ENCODE peak calls at places on chromosomes 11 and 22, in four cellular contexts. B is breast epithelium, F is spleen, P is H1. S is an unnamed sample.
A peak's percentile ranks its signal among the peaks of the same experiment; 100 is the strongest.

GRCh38 chr11:57325735-57326048 is 940 bp upstream of the TNKS1BP1 start:
- DNase-seq in P (no peak), F (no peak), B (peak; percentile 63), S (no peak)

GRCh38 chr11:37841016-37841415 is 1243.0 kb upstream of the RAG2 start:
- DNase-seq in B (no peak), P (no peak), F (no peak), S (no peak)

GRCh38 chr11:41983458-41983857 is 524.0 kb upstream of the LRRC4C start:
- DNase-seq in P (no peak), B (no peak), F (no peak), S (no peak)

GRCh38 chr22:24989541-24989951 is 37.0 kb downstream of the KIAA1671 start:
- DNase-seq in P (no peak), B (no peak), F (no peak), S (no peak)

GRCh38 chr11:79456501-79456900 is 15.7 kb upstream of the TENM4 start:
- DNase-seq in P (no peak), B (no peak), F (no peak), S (no peak)

GRCh38 chr11:118911113-118911879 is 14.4 kb downstream of the BCL9L start:
- DNase-seq in B (no peak), F (peak; percentile 80), P (no peak), S (peak; percentile 78)

GRCh38 chr11:2808850-2809847 is 76.4 kb downstream of the CDKN1C start:
- DNase-seq in F (peak; percentile 65), B (no peak), P (no peak), S (peak; percentile 33)

GRCh38 chr11:2523821-2524391 is 79.1 kb downstream of the KCNQ1 start:
- DNase-seq in F (peak; percentile 66), P (no peak), B (peak; percentile 15), S (peak; percentile 73)

GRCh38 chr11:69554849-69555248 is 73.4 kb downstream of the LINC01488 start:
- DNase-seq in P (no peak), B (no peak), F (no peak), S (no peak)

GRCh38 chr22:19995611-19996339 is 20.8 kb downstream of the ARVCF start:
- DNase-seq in B (peak; percentile 59), F (peak; percentile 74), P (no peak), S (no peak)

GRCh38 chr22:49826603-49827306 is 918 bp downstream of the BRD1 start:
- DNase-seq in F (peak; percentile 90), P (peak; percentile 60), B (peak; percentile 52), S (no peak)

GRCh38 chr22:25176175-25176574 is 23.5 kb upstream of the CRYBB3 start:
- DNase-seq in P (no peak), B (peak; percentile 83), F (no peak), S (no peak)

GRCh38 chr11:19013181-19013857 is 47.2 kb downstream of the MRGPRX2 start:
- DNase-seq in B (no peak), P (peak; percentile 59), F (no peak), S (no peak)

GRCh38 chr11:105968021-105968697 is 53.9 kb downstream of the MSANTD4 start:
- DNase-seq in B (no peak), F (no peak), P (no peak), S (no peak)

GRCh38 chr11:62242021-62242420 is at the start of gene SCGB1D2:
- DNase-seq in B (peak; percentile 85), P (no peak), F (no peak), S (peak; percentile 83)

GRCh38 chr22:33811686-33812085 is 108.6 kb downstream of the LARGE1 start:
- DNase-seq in B (peak; percentile 19), F (no peak), P (no peak), S (peak; percentile 74)

GRCh38 chr22:47203554-47203991 is 441.1 kb downstream of the TBC1D22A start:
- DNase-seq in P (peak; percentile 27), F (peak; percentile 64), B (peak; percentile 8), S (peak; percentile 76)

GRCh38 chr11:81647374-81647773 is 1086.3 kb downstream of the FAM181B start:
- DNase-seq in F (no peak), B (no peak), P (no peak), S (no peak)

GRCh38 chr22:29040385-29041275 is 21.0 kb downstream of the C22orf31 start:
- DNase-seq in B (peak; percentile 61), P (no peak), F (no peak), S (no peak)

GRCh38 chr22:38490915-38491314 is 15.2 kb downstream of the DDX17 start:
- DNase-seq in P (no peak), B (no peak), F (peak; percentile 19), S (no peak)

GRCh38 chr22:38494498-38494897 is 11.6 kb downstream of the DDX17 start:
- DNase-seq in F (no peak), B (no peak), P (no peak), S (no peak)

GRCh38 chr22:38497869-38498268 is 8.2 kb downstream of the DDX17 start:
- DNase-seq in B (no peak), P (no peak), F (no peak), S (no peak)

GRCh38 chr22:38491707-38492348 is 14.3 kb downstream of the DDX17 start:
- DNase-seq in P (no peak), F (no peak), B (no peak), S (no peak)

GRCh38 chr22:38494939-38495338 is 11.2 kb downstream of the DDX17 start:
- DNase-seq in P (no peak), B (no peak), F (no peak), S (no peak)
- TF ChIP-seq CTCF in P (peak; percentile 12), B (no peak), F (no peak), S (no peak)

DNA sequence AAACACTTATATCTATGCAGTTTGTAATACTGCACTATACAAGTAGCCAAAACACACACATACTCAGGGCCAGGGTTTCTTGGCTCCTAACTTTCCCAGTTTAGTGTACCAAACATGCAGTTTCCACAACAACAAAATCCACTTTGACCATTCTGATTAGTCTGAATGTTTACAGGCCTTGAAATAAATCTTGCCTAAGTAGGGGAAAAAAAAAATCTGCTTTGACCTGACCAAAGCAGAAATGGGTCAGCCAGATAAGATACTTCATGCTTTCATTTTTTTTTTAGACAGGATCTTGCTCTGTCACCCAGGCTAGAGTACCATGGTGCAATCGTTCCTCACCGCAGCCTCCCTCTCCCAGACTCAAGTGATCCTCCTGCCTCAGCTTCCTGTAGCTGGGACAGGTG is 10.1 kb downstream of the PRR14L start:
- DNase-seq in F (no peak), P (no peak), B (no peak), S (no peak)
- TF ChIP-seq POLR2AphosphoS5 in F (no peak), P (no peak), B (no peak), S (no peak)

GRCh38 chr11:124642628-124643027 is 20.0 kb downstream of the TBRG1 start:
- DNase-seq in F (no peak), B (no peak), P (no peak), S (no peak)
- TF ChIP-seq POLR2A in F (no peak), B (no peak), P (no peak), S (no peak)

GRCh38 chr11:559020-559620 is 1.4 kb downstream of the LMNTD2 start:
- DNase-seq in B (no peak), P (no peak), F (peak; percentile 79), S (no peak)
- TF ChIP-seq CTCF in B (no peak), P (peak; percentile 26), F (no peak), S (no peak)

DNA sequence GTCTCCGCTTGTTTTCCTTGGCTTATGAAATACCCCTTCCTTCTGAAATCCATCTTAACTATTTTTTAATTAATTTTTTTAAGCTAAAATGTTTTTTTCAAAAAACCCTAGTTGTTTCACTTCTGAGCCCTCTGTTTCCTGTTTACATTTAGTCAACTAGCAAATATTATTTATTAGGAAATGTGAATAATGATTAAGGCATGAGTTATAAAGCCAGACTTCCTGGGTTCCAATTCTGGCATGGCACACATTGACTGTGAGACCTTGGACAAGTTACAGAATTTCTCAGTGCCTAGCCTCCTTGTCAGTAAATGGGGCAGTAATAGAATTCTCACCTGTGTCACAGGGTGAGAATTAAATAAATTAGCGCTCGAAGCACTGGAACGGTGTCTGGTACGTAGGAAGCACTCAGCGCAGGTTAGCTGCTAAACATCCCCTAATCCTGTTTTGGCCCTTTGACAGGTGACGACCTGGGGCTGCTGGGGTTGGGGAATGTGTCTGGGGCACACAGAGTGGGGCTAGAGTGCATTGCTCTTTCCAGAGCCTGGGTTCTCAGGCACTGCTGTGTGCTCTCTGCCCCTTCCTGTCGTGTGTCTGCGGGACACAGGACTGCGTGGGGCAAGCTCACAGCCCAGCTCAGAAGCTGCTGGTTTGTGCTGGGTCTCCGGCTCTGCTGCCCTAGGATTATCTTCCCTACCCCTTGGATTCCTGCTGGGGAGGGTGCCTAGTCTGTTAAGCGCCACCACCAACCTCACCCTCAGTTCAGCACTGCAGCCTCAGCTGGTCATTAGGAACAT is 13.1 kb downstream of the PANX1 start:
- DNase-seq in B (no peak), P (no peak), F (no peak), S (no peak)
- TF ChIP-seq POLR2AphosphoS5 in B (no peak), P (no peak), F (no peak), S (no peak)

DNA sequence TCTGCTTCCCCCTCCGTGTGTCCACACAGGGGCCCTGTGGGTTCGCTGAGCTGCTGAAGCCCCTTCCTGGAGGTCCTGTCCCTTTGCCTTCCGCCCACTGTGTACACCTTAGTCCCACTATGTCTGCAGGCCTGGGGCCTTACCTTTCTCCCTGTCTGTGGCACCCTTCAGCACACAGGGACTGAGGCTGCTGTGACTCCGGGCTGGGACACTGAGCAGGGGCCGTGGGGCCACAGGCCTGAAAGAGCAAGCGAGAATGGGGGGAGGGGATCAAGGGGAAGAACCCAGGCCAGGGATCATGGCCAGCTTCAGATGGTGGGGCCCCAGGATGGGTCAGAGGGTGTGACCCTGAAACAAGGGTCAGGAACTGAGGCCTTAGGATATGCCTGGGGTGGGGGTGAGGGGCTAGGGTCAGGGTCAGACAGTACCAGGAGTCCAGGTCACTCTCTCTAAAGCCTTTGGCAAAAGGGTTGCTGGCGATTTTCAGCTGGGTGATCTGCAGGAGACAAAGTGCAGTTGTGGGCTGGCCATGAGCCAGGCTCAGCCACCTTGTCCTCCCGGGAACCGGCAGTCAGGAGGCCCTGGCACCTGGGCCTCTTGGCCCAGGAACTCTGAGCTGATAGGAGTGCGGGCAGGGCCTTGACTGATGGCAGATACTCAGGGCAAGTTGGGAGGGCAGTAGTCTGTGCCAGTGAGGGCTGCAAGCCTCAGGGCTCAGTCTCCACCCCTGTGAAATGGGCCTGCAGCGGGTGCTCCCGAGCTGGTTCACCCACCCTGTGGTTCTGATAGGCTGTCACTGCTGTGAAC is 2.6 kb upstream of the NUDT8 start:
- DNase-seq in F (peak; percentile 76), P (no peak), B (no peak), S (no peak)
- TF ChIP-seq POLR2A in F (no peak), P (peak; percentile 61), B (no peak), S (no peak)

DNA sequence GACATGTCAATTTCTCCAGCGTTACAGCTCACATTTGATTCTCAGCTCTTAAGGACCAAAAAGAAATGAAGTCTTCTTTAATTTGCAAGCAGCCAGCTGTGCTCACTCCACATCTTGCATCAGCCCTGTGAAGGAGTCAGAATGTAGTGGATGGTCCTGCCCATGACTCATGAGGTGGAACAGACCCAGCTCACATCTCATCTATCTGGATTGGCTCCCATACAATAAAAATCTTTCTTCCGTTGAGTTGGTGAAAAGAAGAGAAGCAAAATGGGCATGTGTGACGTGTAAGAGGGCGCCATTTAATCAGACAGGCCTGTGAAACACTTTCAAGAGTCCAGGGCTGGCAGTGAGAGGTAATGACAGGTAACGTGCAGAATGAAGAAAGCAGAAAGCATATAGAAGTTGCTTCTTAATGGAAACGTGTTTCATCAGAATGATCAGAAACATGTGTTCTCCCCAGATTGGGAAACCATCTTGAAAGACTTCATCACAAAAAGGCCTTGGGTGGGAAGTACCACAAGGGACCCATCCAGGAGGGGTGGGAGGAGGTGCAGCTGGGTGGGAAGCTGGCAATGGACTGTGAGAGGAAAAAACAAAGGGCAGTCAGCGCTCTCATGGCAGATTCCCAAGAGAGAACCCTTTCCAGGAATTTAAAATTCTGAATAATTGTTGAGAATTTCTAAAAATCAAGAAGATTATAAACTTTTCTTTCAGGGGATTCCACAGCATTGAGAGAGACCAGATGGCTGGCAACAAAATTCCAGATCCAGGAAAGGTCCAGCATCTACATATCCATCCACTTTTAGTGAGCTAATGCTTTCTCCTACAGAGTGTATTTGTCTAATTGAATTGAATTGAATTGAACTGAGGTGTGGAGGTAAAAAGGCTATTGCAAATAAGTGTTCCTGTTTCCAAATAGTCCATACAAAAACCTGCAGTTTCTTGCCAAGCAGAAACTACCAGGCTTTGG is 57.0 kb downstream of the ETS1 start:
- DNase-seq in F (no peak), P (no peak), B (no peak), S (no peak)
- TF ChIP-seq CTCF in F (no peak), P (no peak), B (no peak), S (no peak)

S was measured in suprapubic skin.